ENCODE peak calls at places on chromosomes 3 and 15, in seven cellular contexts. O is left lung, Z is uterus, Q is fibroblast of lung, J is HCT116, D is transverse colon, X is Peyer's patch. S is an unnamed sample.

GRCh38 chr3:44555753-44556152 is 760 bp downstream of the ZKSCAN7 start:
- DNase-seq in O (no peak), Z (no peak), Q (peak; percentile 19), J (no peak), D (no peak), X (no peak), S (no peak)

GRCh38 chr3:73547427-73548036 is 77.2 kb downstream of the PDZRN3 start:
- DNase-seq in O (no peak), Z (peak; percentile 36), Q (peak; percentile 83), J (no peak), D (no peak), X (no peak), S (no peak)

GRCh38 chr3:160477750-160478149 is 28.2 kb upstream of the TRIM59 start:
- DNase-seq in O (no peak), Z (no peak), Q (peak; percentile 81), J (no peak), D (no peak), X (no peak), S (no peak)

GRCh38 chr3:190194506-190194905 is 73.8 kb upstream of the P3H2 start:
- DNase-seq in O (no peak), Z (no peak), Q (no peak), J (no peak), D (no peak), X (no peak), S (no peak)

GRCh38 chr3:119967353-119968006 is 126.8 kb downstream of the GSK3B start:
- DNase-seq in O (no peak), Z (no peak), Q (no peak), J (no peak), D (no peak), X (no peak), S (no peak)

GRCh38 chr15:40344217-40344616 is 3.5 kb upstream of the CCDC9B start:
- DNase-seq in O (no peak), Z (no peak), Q (peak; percentile 81), J (no peak), D (no peak), X (no peak), S (no peak)

GRCh38 chr3:172201136-172201989 is 162.0 kb downstream of the FNDC3B start:
- DNase-seq in O (no peak), Z (peak; percentile 66), Q (peak; percentile 98), J (no peak), D (peak; percentile 74), X (peak; percentile 56), S (peak; percentile 77)

GRCh38 chr3:177905173-177905894 is 630.9 kb upstream of the KCNMB2 start:
- DNase-seq in O (no peak), Z (no peak), Q (peak; percentile 99), J (no peak), D (no peak), X (no peak), S (no peak)

GRCh38 chr15:31472636-31473383 is 146.2 kb downstream of the KLF13 start:
- DNase-seq in O (no peak), Z (peak; percentile 36), Q (peak; percentile 43), J (no peak), D (peak; percentile 63), X (no peak), S (peak; percentile 35)

GRCh38 chr3:189324538-189325138 is 152.9 kb downstream of the TPRG1 start:
- DNase-seq in O (no peak), Z (no peak), Q (peak; percentile 96), J (peak; percentile 99), D (peak; percentile 84), X (peak; percentile 55), S (peak; percentile 98)

GRCh38 chr15:64746356-64746755 is 29.0 kb downstream of the RBPMS2 start:
- DNase-seq in O (peak; percentile 15), Z (no peak), Q (no peak), J (no peak), D (no peak), X (no peak), S (no peak)

GRCh38 chr15:41856716-41857115 is 18.1 kb downstream of the PLA2G4B start:
- DNase-seq in O (no peak), Z (no peak), Q (no peak), J (no peak), D (no peak), X (no peak), S (no peak)

GRCh38 chr15:94079968-94080367 is 151.4 kb upstream of the MCTP2 start:
- DNase-seq in O (no peak), Z (no peak), Q (no peak), J (no peak), D (no peak), X (no peak), S (no peak)

GRCh38 chr15:78763796-78764241 is 47.4 kb downstream of the ADAMTS7 start:
- DNase-seq in O (peak; percentile 76), Z (peak; percentile 11), Q (no peak), J (no peak), D (no peak), X (peak; percentile 11), S (no peak)

GRCh38 chr3:134277271-134277670 is 26.6 kb upstream of the RYK start:
- DNase-seq in O (no peak), Z (no peak), Q (no peak), J (no peak), D (no peak), X (no peak), S (no peak)

GRCh38 chr3:32781211-32781968 is 36.4 kb upstream of the TRIM71 start:
- DNase-seq in O (peak; percentile 97), Z (peak; percentile 28), Q (peak; percentile 77), J (peak; percentile 83), D (peak; percentile 79), X (peak; percentile 82), S (peak; percentile 63)

GRCh38 chr3:32782417-32782816 is 35.4 kb upstream of the TRIM71 start:
- DNase-seq in O (no peak), Z (no peak), Q (no peak), J (no peak), D (no peak), X (no peak), S (no peak)

GRCh38 chr3:32778389-32778788 is 39.4 kb upstream of the TRIM71 start:
- DNase-seq in O (no peak), Z (no peak), Q (no peak), J (no peak), D (no peak), X (no peak), S (no peak)

GRCh38 chr3:32780071-32780734 is 37.6 kb upstream of the TRIM71 start:
- DNase-seq in O (no peak), Z (no peak), Q (no peak), J (no peak), D (no peak), X (no peak), S (no peak)

GRCh38 chr3:32780735-32781210 is 37.0 kb upstream of the TRIM71 start:
- DNase-seq in O (peak; percentile 89), Z (no peak), Q (peak; percentile 55), J (peak; percentile 23), D (peak; percentile 41), X (peak; percentile 57), S (no peak)
- TF ChIP-seq CTCF in O (no peak), Z (no peak), Q (no peak), J (no peak), D (no peak), X (no peak), S (peak; percentile 1)

DNA sequence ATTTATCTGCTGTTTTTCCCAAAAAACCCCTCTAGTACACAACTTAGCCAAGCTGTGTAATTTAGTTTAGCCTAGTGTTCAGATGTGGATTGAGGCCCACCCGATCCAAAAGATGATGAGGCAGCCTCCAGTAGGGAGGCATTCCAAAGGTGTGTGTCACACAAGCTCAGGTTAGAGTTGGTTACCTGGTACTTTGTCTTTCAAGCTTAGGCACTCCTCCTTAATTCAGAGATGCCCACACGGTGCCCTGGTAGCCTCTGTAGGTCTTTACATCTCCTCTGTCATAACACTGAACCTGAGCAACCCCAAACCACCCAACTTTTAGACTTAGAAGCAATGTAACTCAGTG is 284.7 kb upstream of the RARB start:
- DNase-seq in O (no peak), Z (no peak), Q (no peak), J (no peak), D (no peak), X (no peak), S (peak; percentile 44)
- H3K27ac ChIP-seq in O (no peak overlapping the region), Z (no peak overlapping the region), Q (no peak overlapping the region), J (no peak overlapping the region), D (no peak overlapping the region), X (no peak overlapping the region), S (no peak overlapping the region)

GRCh38 chr15:68083463-68083862 is 29.3 kb downstream of the PIAS1 start:
- DNase-seq in O (no peak), Z (no peak), Q (no peak), J (no peak), D (no peak), X (no peak), S (no peak)
- H3K4me1 ChIP-seq in O (peaks cover 78% of the 10 kb centered on the region), Z (no peaks in the 10 kb centered on the region), Q (no peaks in the 10 kb centered on the region), J (no peaks in the 10 kb centered on the region), D (peaks cover 2% of the 10 kb centered on the region), X (no peaks in the 10 kb centered on the region), S (no peaks in the 10 kb centered on the region)

GRCh38 chr3:122978569-122978968 is 49.0 kb downstream of the SEMA5B start:
- DNase-seq in O (no peak), Z (no peak), Q (no peak), J (no peak), D (no peak), X (no peak), S (no peak)

GRCh38 chr3:122984650-122985049 is 42.9 kb downstream of the SEMA5B start:
- DNase-seq in O (no peak), Z (no peak), Q (no peak), J (no peak), D (no peak), X (no peak), S (no peak)

GRCh38 chr3:122985539-122985938 is 42.0 kb downstream of the SEMA5B start:
- DNase-seq in O (no peak), Z (no peak), Q (no peak), J (no peak), D (no peak), X (no peak), S (no peak)

GRCh38 chr3:122984007-122984406 is 43.6 kb downstream of the SEMA5B start:
- DNase-seq in O (no peak), Z (no peak), Q (no peak), J (no peak), D (no peak), X (no peak), S (no peak)

GRCh38 chr3:122982202-122983185 is 45.1 kb downstream of the SEMA5B start:
- DNase-seq in O (no peak), Z (no peak), Q (no peak), J (no peak), D (no peak), X (no peak), S (no peak)
- TF ChIP-seq CTCF in O (no peak), Z (no peak), Q (no peak), J (peak; percentile 25), D (no peak), X (no peak), S (no peak)

GRCh38 chr3:13628432-13628831 is 79.5 kb downstream of the FBLN2 start:
- DNase-seq in O (no peak), Z (no peak), Q (no peak), J (no peak), D (no peak), X (no peak), S (no peak)
- H3K27ac ChIP-seq in O (no peak overlapping the region), Z (no peak overlapping the region), Q (no peak overlapping the region), J (no peak overlapping the region), D (no peak overlapping the region), X (no peak overlapping the region), S (no peak overlapping the region)

GRCh38 chr15:84840741-84841429 is 23.7 kb downstream of the ALPK3 start:
- DNase-seq in O (peak; percentile 76), Z (peak; percentile 67), Q (peak; percentile 63), J (peak; percentile 29), D (peak; percentile 64), X (peak; percentile 69), S (no peak)
- H3K4me1 ChIP-seq in O (peaks cover 14% of the 10 kb centered on the region), Z (peaks cover 4% of the 10 kb centered on the region), Q (peaks cover 4% of the 10 kb centered on the region), J (peaks cover 27% of the 10 kb centered on the region), D (peaks cover 15% of the 10 kb centered on the region), X (peaks cover 3% of the 10 kb centered on the region), S (no peaks in the 10 kb centered on the region)